ENCODE peak calls at places on chromosomes 7 and 10, in ten cellular contexts. G, M, E, H, K, X, N, A, S and F are unnamed samples.

GRCh38 chr7:114534957-114535356 is 120.3 kb downstream of the FOXP2 start:
- DNase-seq in G (no peak), M (no peak), E (no peak), H (no peak), K (no peak), X (no peak), N (peak; percentile 48), A (no peak), S (no peak), F (no peak)

GRCh38 chr10:124036746-124037145 is 56.7 kb downstream of the CHST15 start:
- DNase-seq in G (no peak), M (no peak), E (no peak), H (no peak), K (no peak), X (no peak), N (no peak), A (no peak), S (no peak), F (no peak)

GRCh38 chr7:12684733-12685132 is 2.7 kb upstream of the ARL4A start:
- DNase-seq in G (no peak), M (no peak), E (no peak), H (no peak), K (no peak), X (no peak), N (no peak), A (no peak), S (no peak), F (no peak)

GRCh38 chr10:17216217-17216900 is 11.7 kb upstream of the VIM start:
- DNase-seq in G (no peak), M (no peak), E (no peak), H (no peak), K (peak; percentile 51), X (no peak), N (peak; percentile 98), A (no peak), S (peak; percentile 100), F (no peak)

GRCh38 chr7:108071551-108071950 is 58.6 kb downstream of the LAMB4 start:
- DNase-seq in G (no peak), M (no peak), E (no peak), H (no peak), K (no peak), X (no peak), N (no peak), A (no peak), S (no peak), F (no peak)

GRCh38 chr10:4046030-4046429 is 261.0 kb upstream of the KLF6 start:
- DNase-seq in G (no peak), M (no peak), E (no peak), H (no peak), K (no peak), X (no peak), N (no peak), A (no peak), S (no peak), F (no peak)

GRCh38 chr10:110646417-110647135 is 2.4 kb downstream of the RBM20 start:
- DNase-seq in G (no peak), M (no peak), E (no peak), H (no peak), K (no peak), X (no peak), N (no peak), A (no peak), S (no peak), F (no peak)

GRCh38 chr10:3889961-3890522 is 105.0 kb upstream of the KLF6 start:
- DNase-seq in G (no peak), M (no peak), E (no peak), H (no peak), K (peak; percentile 44), X (no peak), N (peak; percentile 59), A (no peak), S (peak; percentile 95), F (no peak)

DNA sequence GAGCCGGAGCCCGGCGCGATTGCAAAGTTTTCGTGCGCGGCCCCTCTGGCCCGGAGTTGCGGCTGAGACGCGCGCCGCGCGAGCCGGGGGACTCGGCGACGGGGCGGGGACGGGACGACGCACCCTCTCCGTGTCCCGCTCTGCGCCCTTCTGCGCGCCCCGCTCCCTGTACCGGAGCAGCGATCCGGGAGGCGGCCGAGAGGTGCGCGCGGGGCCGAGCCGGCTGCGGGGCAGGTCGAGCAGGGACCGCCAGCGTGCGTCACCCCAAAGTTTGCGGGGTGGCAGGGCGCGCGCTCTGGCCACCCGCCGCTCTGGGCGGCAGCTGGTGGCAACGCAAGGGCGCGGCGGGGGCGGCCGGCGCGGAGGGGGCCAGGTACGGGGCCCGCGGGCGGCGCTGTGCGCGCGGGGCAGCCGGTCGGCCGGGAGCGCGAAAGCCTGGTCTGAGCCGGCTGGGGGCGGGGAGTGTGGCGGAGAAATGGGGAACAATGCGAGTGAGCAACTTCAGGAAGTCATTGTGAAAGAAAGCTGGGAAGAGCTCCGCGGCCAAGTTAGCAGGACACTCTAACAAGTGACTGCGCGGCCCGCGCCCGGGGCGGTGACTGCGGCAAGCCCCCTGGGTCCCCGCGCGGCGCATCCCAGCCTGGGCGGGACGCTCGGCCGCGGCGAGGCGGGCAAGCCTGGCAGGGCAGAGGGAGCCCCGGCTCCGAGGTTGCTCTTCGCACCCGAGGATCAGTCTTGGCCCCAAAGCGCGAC is at the start of gene IKZF1:
- DNase-seq in G (peak; percentile 67), M (peak; percentile 87), E (peak; percentile 69), H (no peak), K (peak; percentile 35), X (peak; percentile 90), N (peak; percentile 4), A (no peak), S (no peak), F (peak; percentile 80)
- H3K4me3 ChIP-seq in G (peak within 1 kb of the TSS; percentile 60), M (peak within 1 kb of the TSS; percentile 67), E (peak within 1 kb of the TSS; percentile 52), H (peak within 1 kb of the TSS; percentile 95), K (peak within 1 kb of the TSS; percentile 64), X (peak within 1 kb of the TSS; percentile 53), N (no peak within 1 kb of the TSS), A (peak within 1 kb of the TSS; percentile 20), S (no peak within 1 kb of the TSS), F (peak within 1 kb of the TSS; percentile 67)

DNA sequence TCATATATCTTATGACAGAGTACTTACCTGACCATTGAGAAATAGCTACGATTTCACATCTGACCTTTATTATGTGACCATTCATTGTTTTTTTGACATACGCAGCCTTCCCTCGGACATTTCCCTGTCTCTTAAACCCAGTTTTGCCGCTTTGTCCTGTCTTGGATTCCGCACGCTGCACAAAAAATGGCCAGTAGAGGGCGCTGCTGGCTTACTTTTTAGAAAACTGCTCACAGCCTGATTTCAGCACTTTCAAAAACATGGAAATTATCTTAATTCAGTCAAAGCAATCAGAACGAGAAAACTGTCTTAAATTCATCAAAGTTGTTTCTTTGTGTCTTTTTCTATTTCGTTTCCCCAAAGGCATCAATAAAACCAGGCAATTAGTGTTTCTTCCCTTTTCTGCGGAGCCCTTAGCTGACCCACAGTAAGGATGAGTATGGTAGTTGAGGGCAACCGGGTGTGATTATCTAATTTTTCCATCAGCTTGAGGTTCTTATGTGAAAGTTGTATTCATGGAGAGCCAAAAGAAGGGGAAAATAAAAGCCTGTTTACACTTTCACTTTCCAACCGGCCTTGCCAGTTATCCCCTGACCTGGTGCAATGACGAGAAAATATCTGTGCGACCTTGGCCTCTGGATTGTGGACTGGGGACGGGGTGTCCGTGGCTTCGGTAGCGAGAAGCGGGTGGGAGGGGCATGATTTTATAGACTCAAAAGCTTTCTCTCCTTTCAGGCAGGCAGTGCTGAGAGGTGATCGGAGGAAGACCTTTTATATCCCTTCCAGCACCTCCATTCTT is 144.4 kb downstream of the DYNC1I1 start:
- DNase-seq in G (peak; percentile 79), M (peak; percentile 86), E (peak; percentile 94), H (peak; percentile 41), K (peak; percentile 86), X (peak; percentile 81), N (peak; percentile 77), A (peak; percentile 46), S (peak; percentile 37), F (peak; percentile 86)
- H3K4me3 ChIP-seq in G (peak overlapping the region; percentile 9), M (no peak overlapping the region), E (no peak overlapping the region), H (no peak overlapping the region), K (no peak overlapping the region), X (peak overlapping the region; percentile 33), N (no peak overlapping the region), A (no peak overlapping the region), S (peak overlapping the region; percentile 63), F (no peak overlapping the region)

GRCh38 chr7:157612664-157613561 is 276.1 kb downstream of the DNAJB6 start:
- DNase-seq in G (peak; percentile 40), M (peak; percentile 81), E (no peak), H (no peak), K (peak; percentile 34), X (peak; percentile 76), N (no peak), A (no peak), S (no peak), F (peak; percentile 31)

GRCh38 chr7:157613575-157614322 is 276.9 kb downstream of the DNAJB6 start:
- DNase-seq in G (no peak), M (no peak), E (no peak), H (no peak), K (no peak), X (no peak), N (no peak), A (no peak), S (no peak), F (no peak)

GRCh38 chr7:157610671-157611295 is 274.0 kb downstream of the DNAJB6 start:
- DNase-seq in G (no peak), M (no peak), E (no peak), H (no peak), K (no peak), X (peak; percentile 54), N (no peak), A (no peak), S (peak; percentile 21), F (no peak)

GRCh38 chr7:157611341-157611740 is 274.5 kb downstream of the DNAJB6 start:
- DNase-seq in G (no peak), M (no peak), E (no peak), H (no peak), K (no peak), X (no peak), N (no peak), A (no peak), S (no peak), F (no peak)

GRCh38 chr7:157612009-157612663 is 275.3 kb downstream of the DNAJB6 start:
- DNase-seq in G (no peak), M (no peak), E (no peak), H (no peak), K (no peak), X (peak; percentile 48), N (no peak), A (no peak), S (no peak), F (no peak)
- H3K4me3 ChIP-seq in G (peak overlapping the region; percentile 69), M (no peak overlapping the region), E (no peak overlapping the region), H (no peak overlapping the region), K (no peak overlapping the region), X (peak overlapping the region; percentile 52), N (no peak overlapping the region), A (no peak overlapping the region), S (no peak overlapping the region), F (no peak overlapping the region)

DNA sequence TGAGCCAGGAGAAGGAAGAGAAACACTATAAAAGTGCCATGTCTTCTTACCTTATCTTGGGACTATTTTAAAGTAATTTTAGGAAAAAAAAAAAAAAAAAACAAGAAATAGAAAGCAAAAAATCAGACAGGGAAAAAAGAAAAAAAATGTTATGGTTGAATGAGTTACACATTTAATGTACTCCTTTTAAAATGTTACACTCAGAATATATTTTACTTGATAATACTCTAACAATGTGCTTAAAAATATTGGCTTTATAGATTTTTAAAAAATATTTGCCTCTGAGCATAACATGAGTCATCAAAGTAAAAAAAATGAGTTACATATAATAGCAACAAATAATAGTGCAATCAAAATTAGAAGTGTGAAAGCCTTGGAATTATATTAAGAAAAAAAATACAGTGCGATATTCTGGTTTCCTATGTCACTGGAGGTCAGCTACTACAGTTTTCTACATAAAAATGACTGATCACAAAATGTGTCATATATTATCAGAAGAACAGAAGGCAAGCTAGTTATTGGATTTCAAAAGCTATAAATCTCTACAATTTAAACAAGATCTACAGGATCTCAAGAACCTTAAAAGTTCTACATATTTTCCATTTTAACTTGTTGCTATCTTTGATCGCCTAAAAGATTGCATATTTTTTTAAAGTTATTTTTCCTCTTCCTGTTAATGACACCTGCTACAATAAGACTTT is 231.1 kb upstream of the CCDC6 start:
- DNase-seq in G (no peak), M (no peak), E (no peak), H (no peak), K (no peak), X (no peak), N (no peak), A (no peak), S (no peak), F (no peak)
- H3K4me3 ChIP-seq in G (no peak overlapping the region), M (no peak overlapping the region), E (no peak overlapping the region), H (no peak overlapping the region), K (no peak overlapping the region), X (no peak overlapping the region), N (no peak overlapping the region), A (no peak overlapping the region), S (no peak overlapping the region), F (peak overlapping the region; percentile 75)